ENCODE peak calls at places on chromosomes 6 and 20, in seven cellular contexts. Z is HCT116; O is foreskin keratinocyte; B is naive thymus-derived CD4-positive, alpha-beta T cell; C is tibial nerve; K is PC-9; I is neural progenitor cell. H is an unnamed sample.

GRCh38 chr6:153553627-153554026 is 422.5 kb upstream of the RGS17 start:
- DNase-seq in Z (peak; percentile 7), O (no peak), B (no peak), C (no peak), K (no peak), I (peak; percentile 72), H (peak; percentile 12)

GRCh38 chr6:74182992-74183391 is 487.0 kb downstream of the CD109 start:
- DNase-seq in Z (no peak), O (no peak), B (no peak), C (no peak), K (no peak), I (no peak), H (no peak)

GRCh38 chr6:144131248-144131709 is 19.0 kb upstream of the STX11 start:
- DNase-seq in Z (peak; percentile 47), O (peak; percentile 85), B (no peak), C (no peak), K (no peak), I (no peak), H (peak; percentile 80)

GRCh38 chr6:53741417-53741816 is 53.4 kb upstream of the LRRC1 start:
- DNase-seq in Z (no peak), O (no peak), B (no peak), C (no peak), K (no peak), I (no peak), H (no peak)

GRCh38 chr6:169627736-169628423 is 73.9 kb downstream of the WDR27 start:
- DNase-seq in Z (no peak), O (no peak), B (no peak), C (no peak), K (no peak), I (no peak), H (no peak)

GRCh38 chr6:38755207-38755606 is 40.1 kb downstream of the DNAH8 start:
- DNase-seq in Z (peak; percentile 32), O (peak; percentile 77), B (no peak), C (no peak), K (no peak), I (no peak), H (peak; percentile 75)

GRCh38 chr20:855466-856360 is 22.2 kb downstream of the FAM110A start:
- DNase-seq in Z (no peak), O (peak; percentile 92), B (no peak), C (no peak), K (no peak), I (no peak), H (peak; percentile 87)

GRCh38 chr20:32481311-32482103 is 103.6 kb downstream of the NOL4L start:
- DNase-seq in Z (no peak), O (no peak), B (no peak), C (no peak), K (no peak), I (peak; percentile 45), H (no peak)

GRCh38 chr6:161498359-161498758 is 224.5 kb upstream of the AGPAT4 start:
- DNase-seq in Z (peak; percentile 66), O (peak; percentile 32), B (no peak), C (no peak), K (no peak), I (peak; percentile 84), H (peak; percentile 61)

GRCh38 chr20:25294459-25295385 is 46.8 kb downstream of the PYGB start:
- DNase-seq in Z (peak; percentile 35), O (no peak), B (peak; percentile 55), C (no peak), K (peak; percentile 51), I (peak; percentile 85), H (no peak)

GRCh38 chr20:33441142-33441955 is 2.2 kb downstream of the SNTA1 start:
- DNase-seq in Z (no peak), O (no peak), B (no peak), C (no peak), K (no peak), I (peak; percentile 61), H (no peak)

GRCh38 chr20:1872456-1873183 is 22.6 kb upstream of the SIRPA start:
- DNase-seq in Z (no peak), O (peak; percentile 50), B (no peak), C (no peak), K (no peak), I (no peak), H (peak; percentile 66)

GRCh38 chr20:56924976-56925695 is 296.0 kb downstream of the TFAP2C start:
- DNase-seq in Z (no peak), O (no peak), B (no peak), C (no peak), K (no peak), I (peak; percentile 99), H (no peak)

GRCh38 chr20:58130574-58130973 is 97.9 kb downstream of the ANKRD60 start:
- DNase-seq in Z (no peak), O (no peak), B (no peak), C (no peak), K (no peak), I (peak; percentile 55), H (no peak)

GRCh38 chr20:58133020-58133419 is 95.4 kb downstream of the ANKRD60 start:
- DNase-seq in Z (no peak), O (no peak), B (no peak), C (no peak), K (no peak), I (no peak), H (no peak)

GRCh38 chr20:58130156-58130555 is 98.3 kb downstream of the ANKRD60 start:
- DNase-seq in Z (no peak), O (no peak), B (no peak), C (no peak), K (no peak), I (no peak), H (no peak)

GRCh38 chr20:58131111-58131510 is 97.3 kb downstream of the ANKRD60 start:
- DNase-seq in Z (no peak), O (no peak), B (no peak), C (peak; percentile 61), K (peak; percentile 34), I (peak; percentile 70), H (no peak)

DNA sequence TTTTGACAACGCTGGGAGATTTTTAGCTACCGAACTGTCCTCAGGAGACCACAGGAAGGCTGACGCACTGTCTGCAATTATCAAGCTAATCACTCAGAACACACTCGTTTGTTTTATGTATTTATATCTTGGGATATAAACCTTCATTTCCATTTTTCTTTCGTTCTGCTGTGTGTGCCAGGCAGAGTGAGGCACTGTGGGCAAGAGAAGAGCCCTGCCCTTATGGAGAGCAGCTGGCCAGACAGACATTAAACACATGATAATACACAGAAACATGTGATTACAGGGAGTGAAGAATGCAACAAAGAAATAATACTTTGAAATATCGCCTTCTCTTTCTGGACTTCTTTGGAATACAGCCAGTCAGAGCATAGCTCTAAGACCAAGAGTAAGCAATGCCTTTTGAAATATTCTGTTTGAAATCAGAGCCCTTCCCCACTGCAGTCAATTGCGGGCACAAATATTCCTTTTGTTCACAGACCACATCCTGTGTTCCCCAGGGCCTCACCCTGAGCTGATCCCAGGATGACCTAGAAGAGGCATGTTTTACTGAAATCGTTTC is 96.8 kb downstream of the ANKRD60 start:
- DNase-seq in Z (peak; percentile 27), O (peak; percentile 64), B (no peak), C (no peak), K (peak; percentile 73), I (no peak), H (peak; percentile 87)
- H3K27ac ChIP-seq in Z (no peak overlapping the region), O (no peak overlapping the region), B (no peak overlapping the region), C (peak overlapping the region; percentile 88), K (peak overlapping the region; percentile 87), I (no peak overlapping the region), H (peak overlapping the region; percentile 90)

GRCh38 chr20:49346682-49347081 is 68.8 kb upstream of the ZNFX1 start:
- DNase-seq in Z (no peak), O (no peak), B (no peak), C (no peak), K (no peak), I (no peak), H (no peak)
- H3K27ac ChIP-seq in Z (no peak overlapping the region), O (no peak overlapping the region), B (no peak overlapping the region), C (no peak overlapping the region), K (no peak overlapping the region), I (no peak overlapping the region), H (no peak overlapping the region)

DNA sequence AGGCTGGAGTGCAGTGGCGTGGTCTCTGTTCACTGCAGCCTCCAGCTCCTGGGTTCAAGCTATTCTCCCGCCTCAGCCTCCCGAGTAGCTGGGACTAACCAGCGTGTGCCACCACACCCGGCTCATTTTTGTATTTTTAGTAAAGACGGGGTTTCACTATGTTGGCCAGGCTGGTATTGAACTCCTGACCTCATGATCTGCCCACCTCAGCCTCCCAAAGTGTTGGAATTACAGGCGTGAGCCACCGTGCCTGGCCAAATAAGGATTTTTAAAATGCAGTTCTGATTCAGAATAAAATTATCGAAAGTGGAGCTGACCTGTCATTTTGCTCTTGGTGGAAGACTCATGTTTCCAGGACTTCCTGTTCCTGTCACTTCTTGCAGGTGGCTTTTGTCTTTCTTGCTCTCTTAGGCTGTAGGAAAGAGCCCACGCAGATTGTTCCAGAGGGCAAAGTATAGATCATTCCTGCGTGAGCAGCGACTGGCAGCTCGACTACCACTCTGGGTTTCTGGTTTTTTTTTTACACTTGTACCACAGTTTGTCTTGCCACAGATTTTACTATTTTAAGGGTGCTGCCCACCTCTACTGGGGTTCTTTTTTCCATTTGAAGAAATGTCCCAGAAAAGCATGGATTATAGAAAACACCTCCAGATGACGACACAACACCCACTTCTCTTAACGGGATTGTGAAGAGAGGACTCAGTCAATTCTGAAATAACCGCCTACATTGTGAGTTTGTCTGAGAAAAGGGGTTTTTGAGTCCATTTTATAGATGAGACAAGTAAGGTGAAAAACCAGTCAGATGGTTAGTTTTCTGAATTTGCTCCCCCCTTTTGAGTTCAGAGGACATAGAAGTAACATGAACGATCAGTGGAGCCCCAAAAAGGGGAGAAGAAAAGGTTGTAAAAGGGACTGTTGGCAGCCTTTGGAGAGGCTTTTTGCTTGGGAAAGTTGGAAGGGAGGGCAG is 7.5 kb downstream of the JARID2 start:
- DNase-seq in Z (no peak), O (no peak), B (no peak), C (no peak), K (no peak), I (no peak), H (no peak)
- H3K27ac ChIP-seq in Z (no peak overlapping the region), O (no peak overlapping the region), B (peak overlapping the region; percentile 52), C (peak overlapping the region; percentile 21), K (no peak overlapping the region), I (no peak overlapping the region), H (no peak overlapping the region)

GRCh38 chr20:63627700-63628245 is 872 bp upstream of the GMEB2 start:
- DNase-seq in Z (no peak), O (no peak), B (no peak), C (no peak), K (no peak), I (no peak), H (no peak)
- H3K27ac ChIP-seq in Z (peak overlapping the region; percentile 98), O (no peak overlapping the region), B (peak overlapping the region; percentile 85), C (peak overlapping the region; percentile 94), K (peak overlapping the region; percentile 86), I (no peak overlapping the region), H (peak overlapping the region; percentile 62)